ENCODE peak calls at places on chromosomes 5 and 9, in four cellular contexts. E, Y, C and R are unnamed samples.

GRCh38 chr5:160263326-160263850 is 34.1 kb downstream of the FABP6 start:
- DNase-seq in C (no peak), E (no peak), Y (no peak), R (no peak)

GRCh38 chr9:107566596-107566995 is 77.0 kb upstream of the KLF4 start:
- DNase-seq in E (no peak), C (no peak), Y (no peak), R (no peak)

GRCh38 chr9:98995059-98995665 is 51.5 kb downstream of the COL15A1 start:
- DNase-seq in C (no peak), Y (peak), E (no peak), R (no peak)

GRCh38 chr9:99109522-99109921 is 4.6 kb downstream of the TGFBR1 start:
- DNase-seq in E (no peak), Y (no peak), C (no peak), R (no peak)

GRCh38 chr9:75505654-75506053 is 384.8 kb upstream of the PCSK5 start:
- DNase-seq in E (no peak), C (no peak), Y (no peak), R (no peak)

GRCh38 chr9:76932778-76933177 is 26.9 kb upstream of the PRUNE2 start:
- DNase-seq in E (no peak), C (no peak), Y (no peak), R (no peak)

GRCh38 chr5:132447196-132447595 is 43.4 kb downstream of the IRF1 start:
- DNase-seq in Y (no peak), E (no peak), C (no peak), R (no peak)

GRCh38 chr5:61275841-61276240 is 56.2 kb upstream of the ZSWIM6 start:
- DNase-seq in E (no peak), Y (no peak), C (peak), R (no peak)

GRCh38 chr5:4879693-4880303 is 260.3 kb upstream of the ADAMTS16 start:
- DNase-seq in E (no peak), C (peak), Y (peak), R (peak)

GRCh38 chr5:34731435-34732232 is 75.5 kb downstream of the RAI14 start:
- DNase-seq in Y (peak), C (no peak), E (no peak), R (no peak)

GRCh38 chr9:131500377-131500776 is 2.3 kb upstream of the POMT1 start:
- DNase-seq in C (no peak), E (peak), Y (no peak), R (no peak)

GRCh38 chr9:86714976-86715375 is 232.3 kb downstream of the GAS1 start:
- DNase-seq in Y (no peak), E (no peak), C (no peak), R (no peak)

GRCh38 chr5:35789732-35790461 is 66.8 kb upstream of the IL7R start:
- DNase-seq in E (no peak), Y (no peak), C (peak), R (no peak)

GRCh38 chr5:141680751-141681201 is 1.3 kb downstream of the ARAP3 start:
- DNase-seq in C (no peak), E (no peak), Y (peak), R (peak)